ENCODE peak calls at places on chromosomes 5 and 9, in five cellular contexts. One of them, this sample, is unnamed.
A peak's percentile ranks its signal among the peaks of the same experiment; 100 is the strongest.

GRCh38 chr9:21580636-21581353 is 98.7 kb upstream of the IFNE start:
- DNase-seq in SW 1271: no peak
- DNase-seq in hippocampal formation: no peak
- DNase-seq in choroid plexus epithelial cell: peak; percentile 65
- DNase-seq in CD8-positive, alpha-beta T cell: no peak
- DNase-seq in this sample: peak; percentile 66

GRCh38 chr9:23423999-23424398 is 402.0 kb downstream of the ELAVL2 start:
- DNase-seq in SW 1271: no peak
- DNase-seq in hippocampal formation: no peak
- DNase-seq in choroid plexus epithelial cell: no peak
- DNase-seq in CD8-positive, alpha-beta T cell: no peak
- DNase-seq in this sample: no peak

GRCh38 chr5:175365866-175366265 is 78.1 kb downstream of the DRD1 start:
- DNase-seq in SW 1271: no peak
- DNase-seq in hippocampal formation: no peak
- DNase-seq in choroid plexus epithelial cell: no peak
- DNase-seq in CD8-positive, alpha-beta T cell: no peak
- DNase-seq in this sample: no peak

GRCh38 chr9:81833563-81834345 is 94.5 kb upstream of the SPATA31D4 start:
- DNase-seq in SW 1271: no peak
- DNase-seq in hippocampal formation: no peak
- DNase-seq in choroid plexus epithelial cell: no peak
- DNase-seq in CD8-positive, alpha-beta T cell: no peak
- DNase-seq in this sample: peak; percentile 80

GRCh38 chr9:124267271-124267807 is 9.6 kb downstream of the NEK6 start:
- DNase-seq in SW 1271: peak; percentile 92
- DNase-seq in hippocampal formation: no peak
- DNase-seq in choroid plexus epithelial cell: peak; percentile 57
- DNase-seq in CD8-positive, alpha-beta T cell: no peak
- DNase-seq in this sample: peak; percentile 82

GRCh38 chr9:113774968-113775367 is 101.1 kb upstream of the ZNF618 start:
- DNase-seq in SW 1271: no peak
- DNase-seq in hippocampal formation: no peak
- DNase-seq in choroid plexus epithelial cell: no peak
- DNase-seq in CD8-positive, alpha-beta T cell: no peak
- DNase-seq in this sample: no peak

GRCh38 chr5:135697959-135698345 is 119.2 kb upstream of the CXCL14 start:
- DNase-seq in SW 1271: no peak
- DNase-seq in hippocampal formation: no peak
- DNase-seq in choroid plexus epithelial cell: no peak
- DNase-seq in CD8-positive, alpha-beta T cell: no peak
- DNase-seq in this sample: peak; percentile 25

GRCh38 chr9:12718482-12719026 is 25.4 kb downstream of the TYRP1 start:
- DNase-seq in SW 1271: no peak
- DNase-seq in hippocampal formation: peak; percentile 48
- DNase-seq in choroid plexus epithelial cell: peak; percentile 70
- DNase-seq in CD8-positive, alpha-beta T cell: no peak
- DNase-seq in this sample: peak; percentile 25

GRCh38 chr9:124084087-124084486 is 72.5 kb downstream of the LHX2 start:
- DNase-seq in SW 1271: no peak
- DNase-seq in hippocampal formation: no peak
- DNase-seq in choroid plexus epithelial cell: no peak
- DNase-seq in CD8-positive, alpha-beta T cell: no peak
- DNase-seq in this sample: no peak

GRCh38 chr5:132662925-132663770 is 5.2 kb downstream of the IL13 start:
- DNase-seq in SW 1271: no peak
- DNase-seq in hippocampal formation: no peak
- DNase-seq in choroid plexus epithelial cell: peak; percentile 47
- DNase-seq in CD8-positive, alpha-beta T cell: peak; percentile 54
- DNase-seq in this sample: no peak

GRCh38 chr9:33418090-33418489 is 15.7 kb upstream of the AQP7 start:
- DNase-seq in SW 1271: no peak
- DNase-seq in hippocampal formation: no peak
- DNase-seq in choroid plexus epithelial cell: no peak
- DNase-seq in CD8-positive, alpha-beta T cell: no peak
- DNase-seq in this sample: no peak